ENCODE peak calls at places on chromosomes 13 and 19, in eight cellular contexts. One of them, this sample, is unnamed.
A peak's percentile ranks its signal among the peaks of the same experiment; 100 is the strongest.

GRCh38 chr19:50496189-50497029 is 14.6 kb downstream of the JOSD2 start:
- DNase-seq in breast epithelium: no peak
- DNase-seq in ovary: no peak
- DNase-seq in activated naive CD4-positive, alpha-beta T cell treated with anti-CD3 and anti-CD28 coated beads, Interleukin-2, amount 50 U/mL, for 16 hours: no peak
- DNase-seq in HFFc6: no peak
- DNase-seq in activated T-helper 1 cell treated with anti-CD3 and anti-CD28 coated beads, Interleukin-12 subunit alpha, Interleukin-12 subunit beta, Interleukin-2, Interleukin-4 antibody, amounts not matched to agents 30 ng/mL and 10 ng/mL and 1 ng/mL, durations not matched to agents 14 hours and 24 hours and 36 hours: no peak
- DNase-seq in mesenchymal stem cell: no peak
- DNase-seq in activated T-cell treated with anti-CD3 and anti-CD28 coated beads, Interleukin-2, amount 50 U/mL, for 72 hours: no peak
- DNase-seq in this sample: no peak

GRCh38 chr19:661427-662196 is 1.4 kb downstream of the RNF126 start:
- DNase-seq in mesenchymal stem cell: peak; percentile 28
- DNase-seq in breast epithelium: no peak
- DNase-seq in activated T-cell treated with anti-CD3 and anti-CD28 coated beads, Interleukin-2, amount 50 U/mL, for 72 hours: peak; percentile 60
- DNase-seq in activated naive CD4-positive, alpha-beta T cell treated with anti-CD3 and anti-CD28 coated beads, Interleukin-2, amount 50 U/mL, for 16 hours: peak; percentile 62
- DNase-seq in ovary: no peak
- DNase-seq in HFFc6: no peak
- DNase-seq in activated T-helper 1 cell treated with anti-CD3 and anti-CD28 coated beads, Interleukin-12 subunit alpha, Interleukin-12 subunit beta, Interleukin-2, Interleukin-4 antibody, amounts not matched to agents 30 ng/mL and 10 ng/mL and 1 ng/mL, durations not matched to agents 14 hours and 24 hours and 36 hours: peak; percentile 71
- DNase-seq in this sample: peak; percentile 58

GRCh38 chr13:92530364-92530763 is 696.2 kb upstream of the GPC6 start:
- DNase-seq in mesenchymal stem cell: no peak
- DNase-seq in ovary: no peak
- DNase-seq in HFFc6: no peak
- DNase-seq in activated T-cell treated with anti-CD3 and anti-CD28 coated beads, Interleukin-2, amount 50 U/mL, for 72 hours: no peak
- DNase-seq in activated naive CD4-positive, alpha-beta T cell treated with anti-CD3 and anti-CD28 coated beads, Interleukin-2, amount 50 U/mL, for 16 hours: no peak
- DNase-seq in activated T-helper 1 cell treated with anti-CD3 and anti-CD28 coated beads, Interleukin-12 subunit alpha, Interleukin-12 subunit beta, Interleukin-2, Interleukin-4 antibody, amounts not matched to agents 30 ng/mL and 10 ng/mL and 1 ng/mL, durations not matched to agents 14 hours and 24 hours and 36 hours: no peak
- DNase-seq in breast epithelium: no peak
- DNase-seq in this sample: no peak

GRCh38 chr19:41530761-41531301 is 45.1 kb upstream of the CEACAM21 start:
- DNase-seq in activated T-helper 1 cell treated with anti-CD3 and anti-CD28 coated beads, Interleukin-12 subunit alpha, Interleukin-12 subunit beta, Interleukin-2, Interleukin-4 antibody, amounts not matched to agents 30 ng/mL and 10 ng/mL and 1 ng/mL, durations not matched to agents 14 hours and 24 hours and 36 hours: no peak
- DNase-seq in mesenchymal stem cell: peak; percentile 10
- DNase-seq in activated naive CD4-positive, alpha-beta T cell treated with anti-CD3 and anti-CD28 coated beads, Interleukin-2, amount 50 U/mL, for 16 hours: no peak
- DNase-seq in ovary: no peak
- DNase-seq in HFFc6: no peak
- DNase-seq in breast epithelium: peak; percentile 57
- DNase-seq in activated T-cell treated with anti-CD3 and anti-CD28 coated beads, Interleukin-2, amount 50 U/mL, for 72 hours: no peak
- DNase-seq in this sample: no peak

GRCh38 chr19:39232708-39233107 is 12.1 kb downstream of the IFNL3 start:
- DNase-seq in activated T-cell treated with anti-CD3 and anti-CD28 coated beads, Interleukin-2, amount 50 U/mL, for 72 hours: no peak
- DNase-seq in activated T-helper 1 cell treated with anti-CD3 and anti-CD28 coated beads, Interleukin-12 subunit alpha, Interleukin-12 subunit beta, Interleukin-2, Interleukin-4 antibody, amounts not matched to agents 30 ng/mL and 10 ng/mL and 1 ng/mL, durations not matched to agents 14 hours and 24 hours and 36 hours: no peak
- DNase-seq in mesenchymal stem cell: no peak
- DNase-seq in ovary: no peak
- DNase-seq in breast epithelium: no peak
- DNase-seq in activated naive CD4-positive, alpha-beta T cell treated with anti-CD3 and anti-CD28 coated beads, Interleukin-2, amount 50 U/mL, for 16 hours: no peak
- DNase-seq in HFFc6: no peak
- DNase-seq in this sample: no peak

GRCh38 chr13:111325146-111325890 is 4.9 kb downstream of the TEX29 start:
- DNase-seq in activated T-helper 1 cell treated with anti-CD3 and anti-CD28 coated beads, Interleukin-12 subunit alpha, Interleukin-12 subunit beta, Interleukin-2, Interleukin-4 antibody, amounts not matched to agents 30 ng/mL and 10 ng/mL and 1 ng/mL, durations not matched to agents 14 hours and 24 hours and 36 hours: no peak
- DNase-seq in breast epithelium: no peak
- DNase-seq in mesenchymal stem cell: no peak
- DNase-seq in activated naive CD4-positive, alpha-beta T cell treated with anti-CD3 and anti-CD28 coated beads, Interleukin-2, amount 50 U/mL, for 16 hours: no peak
- DNase-seq in ovary: no peak
- DNase-seq in activated T-cell treated with anti-CD3 and anti-CD28 coated beads, Interleukin-2, amount 50 U/mL, for 72 hours: no peak
- DNase-seq in HFFc6: no peak
- DNase-seq in this sample: no peak

GRCh38 chr13:99270503-99270902 is 12.3 kb upstream of the GPR18 start:
- DNase-seq in activated T-helper 1 cell treated with anti-CD3 and anti-CD28 coated beads, Interleukin-12 subunit alpha, Interleukin-12 subunit beta, Interleukin-2, Interleukin-4 antibody, amounts not matched to agents 30 ng/mL and 10 ng/mL and 1 ng/mL, durations not matched to agents 14 hours and 24 hours and 36 hours: no peak
- DNase-seq in activated T-cell treated with anti-CD3 and anti-CD28 coated beads, Interleukin-2, amount 50 U/mL, for 72 hours: no peak
- DNase-seq in breast epithelium: no peak
- DNase-seq in HFFc6: no peak
- DNase-seq in activated naive CD4-positive, alpha-beta T cell treated with anti-CD3 and anti-CD28 coated beads, Interleukin-2, amount 50 U/mL, for 16 hours: no peak
- DNase-seq in ovary: no peak
- DNase-seq in mesenchymal stem cell: no peak
- DNase-seq in this sample: no peak

GRCh38 chr13:66858163-66858562 is 372.0 kb downstream of the PCDH9 start:
- DNase-seq in activated T-cell treated with anti-CD3 and anti-CD28 coated beads, Interleukin-2, amount 50 U/mL, for 72 hours: no peak
- DNase-seq in activated naive CD4-positive, alpha-beta T cell treated with anti-CD3 and anti-CD28 coated beads, Interleukin-2, amount 50 U/mL, for 16 hours: no peak
- DNase-seq in ovary: no peak
- DNase-seq in mesenchymal stem cell: no peak
- DNase-seq in breast epithelium: no peak
- DNase-seq in HFFc6: no peak
- DNase-seq in activated T-helper 1 cell treated with anti-CD3 and anti-CD28 coated beads, Interleukin-12 subunit alpha, Interleukin-12 subunit beta, Interleukin-2, Interleukin-4 antibody, amounts not matched to agents 30 ng/mL and 10 ng/mL and 1 ng/mL, durations not matched to agents 14 hours and 24 hours and 36 hours: no peak
- DNase-seq in this sample: no peak

GRCh38 chr13:80131204-80131603 is 209.7 kb downstream of the SPRY2 start:
- DNase-seq in breast epithelium: peak; percentile 33
- DNase-seq in HFFc6: peak; percentile 20
- DNase-seq in activated T-cell treated with anti-CD3 and anti-CD28 coated beads, Interleukin-2, amount 50 U/mL, for 72 hours: no peak
- DNase-seq in mesenchymal stem cell: peak; percentile 80
- DNase-seq in activated naive CD4-positive, alpha-beta T cell treated with anti-CD3 and anti-CD28 coated beads, Interleukin-2, amount 50 U/mL, for 16 hours: no peak
- DNase-seq in activated T-helper 1 cell treated with anti-CD3 and anti-CD28 coated beads, Interleukin-12 subunit alpha, Interleukin-12 subunit beta, Interleukin-2, Interleukin-4 antibody, amounts not matched to agents 30 ng/mL and 10 ng/mL and 1 ng/mL, durations not matched to agents 14 hours and 24 hours and 36 hours: no peak
- DNase-seq in ovary: peak; percentile 40
- DNase-seq in this sample: no peak

GRCh38 chr19:11705474-11705873 is 33.3 kb downstream of the ZNF823 start:
- DNase-seq in activated naive CD4-positive, alpha-beta T cell treated with anti-CD3 and anti-CD28 coated beads, Interleukin-2, amount 50 U/mL, for 16 hours: no peak
- DNase-seq in HFFc6: no peak
- DNase-seq in activated T-cell treated with anti-CD3 and anti-CD28 coated beads, Interleukin-2, amount 50 U/mL, for 72 hours: no peak
- DNase-seq in activated T-helper 1 cell treated with anti-CD3 and anti-CD28 coated beads, Interleukin-12 subunit alpha, Interleukin-12 subunit beta, Interleukin-2, Interleukin-4 antibody, amounts not matched to agents 30 ng/mL and 10 ng/mL and 1 ng/mL, durations not matched to agents 14 hours and 24 hours and 36 hours: no peak
- DNase-seq in mesenchymal stem cell: no peak
- DNase-seq in breast epithelium: no peak
- DNase-seq in ovary: no peak
- DNase-seq in this sample: no peak

GRCh38 chr19:6693056-6693471 is 23.1 kb upstream of the TNFSF14 start:
- DNase-seq in activated T-helper 1 cell treated with anti-CD3 and anti-CD28 coated beads, Interleukin-12 subunit alpha, Interleukin-12 subunit beta, Interleukin-2, Interleukin-4 antibody, amounts not matched to agents 30 ng/mL and 10 ng/mL and 1 ng/mL, durations not matched to agents 14 hours and 24 hours and 36 hours: no peak
- DNase-seq in breast epithelium: no peak
- DNase-seq in HFFc6: no peak
- DNase-seq in ovary: no peak
- DNase-seq in activated naive CD4-positive, alpha-beta T cell treated with anti-CD3 and anti-CD28 coated beads, Interleukin-2, amount 50 U/mL, for 16 hours: no peak
- DNase-seq in activated T-cell treated with anti-CD3 and anti-CD28 coated beads, Interleukin-2, amount 50 U/mL, for 72 hours: no peak
- DNase-seq in mesenchymal stem cell: no peak
- DNase-seq in this sample: no peak

GRCh38 chr19:51111606-51112005 is 3.4 kb upstream of the CTU1 start:
- DNase-seq in mesenchymal stem cell: no peak
- DNase-seq in activated T-cell treated with anti-CD3 and anti-CD28 coated beads, Interleukin-2, amount 50 U/mL, for 72 hours: no peak
- DNase-seq in activated naive CD4-positive, alpha-beta T cell treated with anti-CD3 and anti-CD28 coated beads, Interleukin-2, amount 50 U/mL, for 16 hours: no peak
- DNase-seq in HFFc6: no peak
- DNase-seq in ovary: no peak
- DNase-seq in breast epithelium: no peak
- DNase-seq in activated T-helper 1 cell treated with anti-CD3 and anti-CD28 coated beads, Interleukin-12 subunit alpha, Interleukin-12 subunit beta, Interleukin-2, Interleukin-4 antibody, amounts not matched to agents 30 ng/mL and 10 ng/mL and 1 ng/mL, durations not matched to agents 14 hours and 24 hours and 36 hours: no peak
- DNase-seq in this sample: no peak

GRCh38 chr19:18168673-18169381 is 4.8 kb upstream of the IFI30 start:
- DNase-seq in activated naive CD4-positive, alpha-beta T cell treated with anti-CD3 and anti-CD28 coated beads, Interleukin-2, amount 50 U/mL, for 16 hours: no peak
- DNase-seq in ovary: no peak
- DNase-seq in mesenchymal stem cell: no peak
- DNase-seq in HFFc6: no peak
- DNase-seq in breast epithelium: no peak
- DNase-seq in activated T-cell treated with anti-CD3 and anti-CD28 coated beads, Interleukin-2, amount 50 U/mL, for 72 hours: no peak
- DNase-seq in activated T-helper 1 cell treated with anti-CD3 and anti-CD28 coated beads, Interleukin-12 subunit alpha, Interleukin-12 subunit beta, Interleukin-2, Interleukin-4 antibody, amounts not matched to agents 30 ng/mL and 10 ng/mL and 1 ng/mL, durations not matched to agents 14 hours and 24 hours and 36 hours: no peak
- DNase-seq in this sample: no peak

GRCh38 chr19:17073869-17074627 is 1.2 kb downstream of the HAUS8 start:
- DNase-seq in ovary: no peak
- DNase-seq in HFFc6: no peak
- DNase-seq in mesenchymal stem cell: peak; percentile 71
- DNase-seq in breast epithelium: no peak
- DNase-seq in activated naive CD4-positive, alpha-beta T cell treated with anti-CD3 and anti-CD28 coated beads, Interleukin-2, amount 50 U/mL, for 16 hours: no peak
- DNase-seq in activated T-cell treated with anti-CD3 and anti-CD28 coated beads, Interleukin-2, amount 50 U/mL, for 72 hours: no peak
- DNase-seq in activated T-helper 1 cell treated with anti-CD3 and anti-CD28 coated beads, Interleukin-12 subunit alpha, Interleukin-12 subunit beta, Interleukin-2, Interleukin-4 antibody, amounts not matched to agents 30 ng/mL and 10 ng/mL and 1 ng/mL, durations not matched to agents 14 hours and 24 hours and 36 hours: no peak
- DNase-seq in this sample: no peak

GRCh38 chr19:41192574-41193419 is at the start of gene CYP2S1:
- DNase-seq in activated naive CD4-positive, alpha-beta T cell treated with anti-CD3 and anti-CD28 coated beads, Interleukin-2, amount 50 U/mL, for 16 hours: peak; percentile 18
- DNase-seq in mesenchymal stem cell: peak; percentile 52
- DNase-seq in ovary: no peak
- DNase-seq in breast epithelium: no peak
- DNase-seq in activated T-cell treated with anti-CD3 and anti-CD28 coated beads, Interleukin-2, amount 50 U/mL, for 72 hours: peak; percentile 23
- DNase-seq in activated T-helper 1 cell treated with anti-CD3 and anti-CD28 coated beads, Interleukin-12 subunit alpha, Interleukin-12 subunit beta, Interleukin-2, Interleukin-4 antibody, amounts not matched to agents 30 ng/mL and 10 ng/mL and 1 ng/mL, durations not matched to agents 14 hours and 24 hours and 36 hours: peak; percentile 17
- DNase-seq in HFFc6: no peak
- DNase-seq in this sample: no peak

GRCh38 chr13:31957772-31958171 is 73.8 kb upstream of the FRY start:
- DNase-seq in ovary: no peak
- DNase-seq in mesenchymal stem cell: no peak
- DNase-seq in activated naive CD4-positive, alpha-beta T cell treated with anti-CD3 and anti-CD28 coated beads, Interleukin-2, amount 50 U/mL, for 16 hours: no peak
- DNase-seq in activated T-cell treated with anti-CD3 and anti-CD28 coated beads, Interleukin-2, amount 50 U/mL, for 72 hours: no peak
- DNase-seq in activated T-helper 1 cell treated with anti-CD3 and anti-CD28 coated beads, Interleukin-12 subunit alpha, Interleukin-12 subunit beta, Interleukin-2, Interleukin-4 antibody, amounts not matched to agents 30 ng/mL and 10 ng/mL and 1 ng/mL, durations not matched to agents 14 hours and 24 hours and 36 hours: no peak
- DNase-seq in breast epithelium: no peak
- DNase-seq in HFFc6: no peak
- DNase-seq in this sample: no peak

GRCh38 chr13:76888421-76888820 is 2.2 kb upstream of the KCTD12 start:
- DNase-seq in mesenchymal stem cell: no peak
- DNase-seq in breast epithelium: no peak
- DNase-seq in ovary: no peak
- DNase-seq in activated T-cell treated with anti-CD3 and anti-CD28 coated beads, Interleukin-2, amount 50 U/mL, for 72 hours: no peak
- DNase-seq in HFFc6: no peak
- DNase-seq in activated naive CD4-positive, alpha-beta T cell treated with anti-CD3 and anti-CD28 coated beads, Interleukin-2, amount 50 U/mL, for 16 hours: no peak
- DNase-seq in activated T-helper 1 cell treated with anti-CD3 and anti-CD28 coated beads, Interleukin-12 subunit alpha, Interleukin-12 subunit beta, Interleukin-2, Interleukin-4 antibody, amounts not matched to agents 30 ng/mL and 10 ng/mL and 1 ng/mL, durations not matched to agents 14 hours and 24 hours and 36 hours: no peak
- DNase-seq in this sample: no peak

GRCh38 chr19:39347332-39348227 is 5.4 kb downstream of the SAMD4B start:
- DNase-seq in mesenchymal stem cell: peak; percentile 49
- DNase-seq in HFFc6: peak; percentile 25
- DNase-seq in breast epithelium: no peak
- DNase-seq in activated naive CD4-positive, alpha-beta T cell treated with anti-CD3 and anti-CD28 coated beads, Interleukin-2, amount 50 U/mL, for 16 hours: no peak
- DNase-seq in ovary: no peak
- DNase-seq in activated T-helper 1 cell treated with anti-CD3 and anti-CD28 coated beads, Interleukin-12 subunit alpha, Interleukin-12 subunit beta, Interleukin-2, Interleukin-4 antibody, amounts not matched to agents 30 ng/mL and 10 ng/mL and 1 ng/mL, durations not matched to agents 14 hours and 24 hours and 36 hours: no peak
- DNase-seq in activated T-cell treated with anti-CD3 and anti-CD28 coated beads, Interleukin-2, amount 50 U/mL, for 72 hours: peak; percentile 23
- DNase-seq in this sample: no peak

GRCh38 chr19:49272204-49272603 is 52.8 kb downstream of the SLC6A16 start:
- DNase-seq in breast epithelium: no peak
- DNase-seq in activated naive CD4-positive, alpha-beta T cell treated with anti-CD3 and anti-CD28 coated beads, Interleukin-2, amount 50 U/mL, for 16 hours: no peak
- DNase-seq in activated T-cell treated with anti-CD3 and anti-CD28 coated beads, Interleukin-2, amount 50 U/mL, for 72 hours: no peak
- DNase-seq in activated T-helper 1 cell treated with anti-CD3 and anti-CD28 coated beads, Interleukin-12 subunit alpha, Interleukin-12 subunit beta, Interleukin-2, Interleukin-4 antibody, amounts not matched to agents 30 ng/mL and 10 ng/mL and 1 ng/mL, durations not matched to agents 14 hours and 24 hours and 36 hours: no peak
- DNase-seq in HFFc6: peak; percentile 37
- DNase-seq in ovary: no peak
- DNase-seq in mesenchymal stem cell: no peak
- DNase-seq in this sample: no peak

GRCh38 chr19:38869836-38870607 is 8.1 kb downstream of the RINL start:
- DNase-seq in breast epithelium: peak; percentile 73
- DNase-seq in ovary: peak; percentile 87
- DNase-seq in activated T-helper 1 cell treated with anti-CD3 and anti-CD28 coated beads, Interleukin-12 subunit alpha, Interleukin-12 subunit beta, Interleukin-2, Interleukin-4 antibody, amounts not matched to agents 30 ng/mL and 10 ng/mL and 1 ng/mL, durations not matched to agents 14 hours and 24 hours and 36 hours: peak; percentile 92
- DNase-seq in HFFc6: peak; percentile 24
- DNase-seq in activated naive CD4-positive, alpha-beta T cell treated with anti-CD3 and anti-CD28 coated beads, Interleukin-2, amount 50 U/mL, for 16 hours: peak; percentile 95
- DNase-seq in activated T-cell treated with anti-CD3 and anti-CD28 coated beads, Interleukin-2, amount 50 U/mL, for 72 hours: peak; percentile 95
- DNase-seq in mesenchymal stem cell: peak; percentile 65
- DNase-seq in this sample: peak; percentile 95

GRCh38 chr13:80235559-80236296 is 105.2 kb downstream of the SPRY2 start:
- DNase-seq in activated naive CD4-positive, alpha-beta T cell treated with anti-CD3 and anti-CD28 coated beads, Interleukin-2, amount 50 U/mL, for 16 hours: no peak
- DNase-seq in activated T-helper 1 cell treated with anti-CD3 and anti-CD28 coated beads, Interleukin-12 subunit alpha, Interleukin-12 subunit beta, Interleukin-2, Interleukin-4 antibody, amounts not matched to agents 30 ng/mL and 10 ng/mL and 1 ng/mL, durations not matched to agents 14 hours and 24 hours and 36 hours: no peak
- DNase-seq in mesenchymal stem cell: peak; percentile 56
- DNase-seq in activated T-cell treated with anti-CD3 and anti-CD28 coated beads, Interleukin-2, amount 50 U/mL, for 72 hours: no peak
- DNase-seq in ovary: no peak
- DNase-seq in breast epithelium: no peak
- DNase-seq in HFFc6: no peak
- DNase-seq in this sample: no peak

GRCh38 chr13:20402881-20403280 is 122.8 kb downstream of the CRYL1 start:
- DNase-seq in ovary: no peak
- DNase-seq in activated T-helper 1 cell treated with anti-CD3 and anti-CD28 coated beads, Interleukin-12 subunit alpha, Interleukin-12 subunit beta, Interleukin-2, Interleukin-4 antibody, amounts not matched to agents 30 ng/mL and 10 ng/mL and 1 ng/mL, durations not matched to agents 14 hours and 24 hours and 36 hours: no peak
- DNase-seq in activated T-cell treated with anti-CD3 and anti-CD28 coated beads, Interleukin-2, amount 50 U/mL, for 72 hours: no peak
- DNase-seq in mesenchymal stem cell: no peak
- DNase-seq in HFFc6: no peak
- DNase-seq in breast epithelium: no peak
- DNase-seq in activated naive CD4-positive, alpha-beta T cell treated with anti-CD3 and anti-CD28 coated beads, Interleukin-2, amount 50 U/mL, for 16 hours: no peak
- DNase-seq in this sample: no peak

GRCh38 chr13:107271226-107271625 is 703.3 kb upstream of the ARGLU1 start:
- DNase-seq in activated naive CD4-positive, alpha-beta T cell treated with anti-CD3 and anti-CD28 coated beads, Interleukin-2, amount 50 U/mL, for 16 hours: no peak
- DNase-seq in activated T-helper 1 cell treated with anti-CD3 and anti-CD28 coated beads, Interleukin-12 subunit alpha, Interleukin-12 subunit beta, Interleukin-2, Interleukin-4 antibody, amounts not matched to agents 30 ng/mL and 10 ng/mL and 1 ng/mL, durations not matched to agents 14 hours and 24 hours and 36 hours: no peak
- DNase-seq in breast epithelium: no peak
- DNase-seq in HFFc6: no peak
- DNase-seq in activated T-cell treated with anti-CD3 and anti-CD28 coated beads, Interleukin-2, amount 50 U/mL, for 72 hours: no peak
- DNase-seq in mesenchymal stem cell: peak; percentile 78
- DNase-seq in ovary: no peak
- DNase-seq in this sample: no peak

GRCh38 chr13:85562282-85562681 is 236.9 kb downstream of the SLITRK6 start:
- DNase-seq in activated T-cell treated with anti-CD3 and anti-CD28 coated beads, Interleukin-2, amount 50 U/mL, for 72 hours: no peak
- DNase-seq in activated naive CD4-positive, alpha-beta T cell treated with anti-CD3 and anti-CD28 coated beads, Interleukin-2, amount 50 U/mL, for 16 hours: no peak
- DNase-seq in mesenchymal stem cell: no peak
- DNase-seq in HFFc6: no peak
- DNase-seq in ovary: no peak
- DNase-seq in activated T-helper 1 cell treated with anti-CD3 and anti-CD28 coated beads, Interleukin-12 subunit alpha, Interleukin-12 subunit beta, Interleukin-2, Interleukin-4 antibody, amounts not matched to agents 30 ng/mL and 10 ng/mL and 1 ng/mL, durations not matched to agents 14 hours and 24 hours and 36 hours: no peak
- DNase-seq in breast epithelium: no peak
- DNase-seq in this sample: no peak